ENCODE peak calls at places on chromosomes 2 and 18, in six cellular contexts. One of them, this sample, is unnamed.

GRCh38 chr2:167342769-167343168 is 454.5 kb downstream of the XIRP2 start:
- DNase-seq in kidney: no peak
- DNase-seq in epithelial cell of prostate: no peak
- DNase-seq in aorta: no peak
- DNase-seq in dorsolateral prefrontal cortex: no peak
- DNase-seq in naive thymus-derived CD4-positive, alpha-beta T cell: no peak
- DNase-seq in this sample: no peak

GRCh38 chr2:101401316-101401660 is 14.0 kb upstream of the CREG2 start:
- DNase-seq in kidney: no peak
- DNase-seq in epithelial cell of prostate: no peak
- DNase-seq in aorta: no peak
- DNase-seq in dorsolateral prefrontal cortex: no peak
- DNase-seq in naive thymus-derived CD4-positive, alpha-beta T cell: no peak
- DNase-seq in this sample: no peak

GRCh38 chr2:227163998-227164744 is at the start of the genes COL4A3 and COL4A4:
- DNase-seq in kidney: peak
- DNase-seq in epithelial cell of prostate: no peak
- DNase-seq in aorta: peak
- DNase-seq in dorsolateral prefrontal cortex: peak
- DNase-seq in naive thymus-derived CD4-positive, alpha-beta T cell: no peak
- DNase-seq in this sample: no peak

GRCh38 chr2:143514413-143514812 is 385.2 kb downstream of the ARHGAP15 start:
- DNase-seq in kidney: no peak
- DNase-seq in epithelial cell of prostate: peak
- DNase-seq in aorta: no peak
- DNase-seq in dorsolateral prefrontal cortex: no peak
- DNase-seq in naive thymus-derived CD4-positive, alpha-beta T cell: no peak
- DNase-seq in this sample: no peak

GRCh38 chr2:47236503-47237215 is 81.6 kb upstream of the STPG4 start:
- DNase-seq in kidney: no peak
- DNase-seq in epithelial cell of prostate: no peak
- DNase-seq in aorta: no peak
- DNase-seq in dorsolateral prefrontal cortex: no peak
- DNase-seq in naive thymus-derived CD4-positive, alpha-beta T cell: no peak
- DNase-seq in this sample: no peak

GRCh38 chr2:144459937-144460336 is 60.0 kb downstream of the ZEB2 start:
- DNase-seq in kidney: no peak
- DNase-seq in epithelial cell of prostate: no peak
- DNase-seq in aorta: no peak
- DNase-seq in dorsolateral prefrontal cortex: no peak
- DNase-seq in naive thymus-derived CD4-positive, alpha-beta T cell: no peak
- DNase-seq in this sample: no peak

GRCh38 chr18:74725690-74726089 is 128.0 kb downstream of the ZNF407 start:
- DNase-seq in kidney: no peak
- DNase-seq in epithelial cell of prostate: no peak
- DNase-seq in aorta: no peak
- DNase-seq in dorsolateral prefrontal cortex: no peak
- DNase-seq in naive thymus-derived CD4-positive, alpha-beta T cell: no peak
- DNase-seq in this sample: no peak

GRCh38 chr2:142946941-142947340 is 69.5 kb downstream of the KYNU start:
- DNase-seq in kidney: no peak
- DNase-seq in epithelial cell of prostate: no peak
- DNase-seq in aorta: no peak
- DNase-seq in dorsolateral prefrontal cortex: no peak
- DNase-seq in naive thymus-derived CD4-positive, alpha-beta T cell: no peak
- DNase-seq in this sample: no peak

GRCh38 chr2:160238392-160238791 is 38.3 kb upstream of the ITGB6 start:
- DNase-seq in kidney: no peak
- DNase-seq in epithelial cell of prostate: no peak
- DNase-seq in aorta: no peak
- DNase-seq in dorsolateral prefrontal cortex: no peak
- DNase-seq in naive thymus-derived CD4-positive, alpha-beta T cell: no peak
- DNase-seq in this sample: no peak

GRCh38 chr2:238915196-238915595 is 67.3 kb downstream of the TWIST2 start:
- DNase-seq in kidney: no peak
- DNase-seq in epithelial cell of prostate: no peak
- DNase-seq in aorta: no peak
- DNase-seq in dorsolateral prefrontal cortex: no peak
- DNase-seq in naive thymus-derived CD4-positive, alpha-beta T cell: no peak
- DNase-seq in this sample: no peak

GRCh38 chr2:190162851-190163250 is 100.3 kb upstream of the MSTN start:
- DNase-seq in kidney: no peak
- DNase-seq in epithelial cell of prostate: no peak
- DNase-seq in aorta: no peak
- DNase-seq in dorsolateral prefrontal cortex: no peak
- DNase-seq in naive thymus-derived CD4-positive, alpha-beta T cell: no peak
- DNase-seq in this sample: no peak

GRCh38 chr2:9627310-9627709 is 3.5 kb downstream of the YWHAQ start:
- DNase-seq in kidney: no peak
- DNase-seq in epithelial cell of prostate: no peak
- DNase-seq in aorta: no peak
- DNase-seq in dorsolateral prefrontal cortex: no peak
- DNase-seq in naive thymus-derived CD4-positive, alpha-beta T cell: no peak
- DNase-seq in this sample: no peak

GRCh38 chr2:19819097-19820065 is 82.4 kb downstream of the TTC32 start:
- DNase-seq in kidney: no peak
- DNase-seq in epithelial cell of prostate: peak
- DNase-seq in aorta: peak
- DNase-seq in dorsolateral prefrontal cortex: no peak
- DNase-seq in naive thymus-derived CD4-positive, alpha-beta T cell: no peak
- DNase-seq in this sample: no peak

GRCh38 chr2:25664531-25665307 is 8.7 kb downstream of the DTNB start:
- DNase-seq in kidney: no peak
- DNase-seq in epithelial cell of prostate: no peak
- DNase-seq in aorta: peak
- DNase-seq in dorsolateral prefrontal cortex: peak
- DNase-seq in naive thymus-derived CD4-positive, alpha-beta T cell: no peak
- DNase-seq in this sample: peak

GRCh38 chr2:24122-24521 is 22.2 kb downstream of the FAM110C start:
- DNase-seq in kidney: no peak
- DNase-seq in epithelial cell of prostate: no peak
- DNase-seq in aorta: no peak
- DNase-seq in dorsolateral prefrontal cortex: no peak
- DNase-seq in naive thymus-derived CD4-positive, alpha-beta T cell: no peak
- DNase-seq in this sample: no peak

GRCh38 chr2:157627594-157628281 is 926 bp downstream of the ACVR1C start:
- DNase-seq in kidney: no peak
- DNase-seq in epithelial cell of prostate: no peak
- DNase-seq in aorta: no peak
- DNase-seq in dorsolateral prefrontal cortex: peak
- DNase-seq in naive thymus-derived CD4-positive, alpha-beta T cell: peak
- DNase-seq in this sample: peak

GRCh38 chr2:149552830-149553229 is 34.7 kb downstream of the MMADHC start:
- DNase-seq in kidney: no peak
- DNase-seq in epithelial cell of prostate: no peak
- DNase-seq in aorta: no peak
- DNase-seq in dorsolateral prefrontal cortex: no peak
- DNase-seq in naive thymus-derived CD4-positive, alpha-beta T cell: no peak
- DNase-seq in this sample: no peak

GRCh38 chr2:238009563-238009962 is 42.7 kb downstream of the UBE2F start:
- DNase-seq in kidney: no peak
- DNase-seq in epithelial cell of prostate: no peak
- DNase-seq in aorta: no peak
- DNase-seq in dorsolateral prefrontal cortex: peak
- DNase-seq in naive thymus-derived CD4-positive, alpha-beta T cell: peak
- DNase-seq in this sample: no peak

GRCh38 chr2:151999058-151999457 is 99.8 kb downstream of the CACNB4 start:
- DNase-seq in kidney: no peak
- DNase-seq in epithelial cell of prostate: no peak
- DNase-seq in aorta: peak
- DNase-seq in dorsolateral prefrontal cortex: peak
- DNase-seq in naive thymus-derived CD4-positive, alpha-beta T cell: no peak
- DNase-seq in this sample: no peak

GRCh38 chr18:46939337-46939963 is 22.0 kb downstream of the KATNAL2 start:
- DNase-seq in kidney: no peak
- DNase-seq in epithelial cell of prostate: peak
- DNase-seq in aorta: no peak
- DNase-seq in dorsolateral prefrontal cortex: no peak
- DNase-seq in naive thymus-derived CD4-positive, alpha-beta T cell: no peak
- DNase-seq in this sample: no peak

GRCh38 chr2:73282924-73283544 is 1.2 kb downstream of the FBXO41 start:
- DNase-seq in kidney: no peak
- DNase-seq in epithelial cell of prostate: no peak
- DNase-seq in aorta: no peak
- DNase-seq in dorsolateral prefrontal cortex: no peak
- DNase-seq in naive thymus-derived CD4-positive, alpha-beta T cell: no peak
- DNase-seq in this sample: no peak

GRCh38 chr2:60976875-60977561 is 40.5 kb upstream of the PEX13 start:
- DNase-seq in kidney: no peak
- DNase-seq in epithelial cell of prostate: no peak
- DNase-seq in aorta: no peak
- DNase-seq in dorsolateral prefrontal cortex: no peak
- DNase-seq in naive thymus-derived CD4-positive, alpha-beta T cell: no peak
- DNase-seq in this sample: no peak

GRCh38 chr2:182088681-182089333 is 103.2 kb downstream of the PPP1R1C start:
- DNase-seq in kidney: no peak
- DNase-seq in epithelial cell of prostate: no peak
- DNase-seq in aorta: no peak
- DNase-seq in dorsolateral prefrontal cortex: no peak
- DNase-seq in naive thymus-derived CD4-positive, alpha-beta T cell: no peak
- DNase-seq in this sample: no peak

GRCh38 chr2:208407667-208408066 is 1.1 kb downstream of the PTH2R start:
- DNase-seq in kidney: no peak
- DNase-seq in epithelial cell of prostate: no peak
- DNase-seq in aorta: no peak
- DNase-seq in dorsolateral prefrontal cortex: peak
- DNase-seq in naive thymus-derived CD4-positive, alpha-beta T cell: no peak
- DNase-seq in this sample: no peak

GRCh38 chr2:189952536-189953109 is 109.9 kb downstream of the MSTN start:
- DNase-seq in kidney: no peak
- DNase-seq in epithelial cell of prostate: no peak
- DNase-seq in aorta: no peak
- DNase-seq in dorsolateral prefrontal cortex: no peak
- DNase-seq in naive thymus-derived CD4-positive, alpha-beta T cell: no peak
- DNase-seq in this sample: no peak

GRCh38 chr18:58557013-58557435 is 71.9 kb downstream of the ALPK2 start:
- DNase-seq in kidney: no peak
- DNase-seq in epithelial cell of prostate: no peak
- DNase-seq in aorta: no peak
- DNase-seq in dorsolateral prefrontal cortex: no peak
- DNase-seq in naive thymus-derived CD4-positive, alpha-beta T cell: no peak
- DNase-seq in this sample: no peak

DNA sequence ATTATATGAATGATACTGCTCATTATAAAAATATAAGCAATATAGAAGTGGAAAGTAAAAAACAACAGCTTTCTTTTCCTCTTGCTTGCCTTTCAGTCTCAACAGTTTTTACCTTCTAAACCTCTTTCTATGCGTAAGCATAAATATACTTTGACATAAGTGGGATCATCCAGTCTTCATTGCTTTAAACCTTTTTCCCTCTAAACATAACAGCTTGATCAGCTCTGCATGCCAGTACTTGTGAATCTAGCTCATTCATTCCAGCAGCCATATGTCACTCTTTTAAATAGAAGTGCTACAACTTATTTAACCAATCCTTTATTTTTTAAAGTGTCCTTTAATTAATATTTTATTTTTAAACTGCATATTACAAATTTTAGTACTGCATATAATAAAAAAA is 88.1 kb downstream of the TTC27 start:
- DNase-seq in kidney: no peak
- DNase-seq in epithelial cell of prostate: peak
- DNase-seq in aorta: no peak
- DNase-seq in dorsolateral prefrontal cortex: no peak
- DNase-seq in naive thymus-derived CD4-positive, alpha-beta T cell: no peak
- DNase-seq in this sample: no peak
- H3K27ac ChIP-seq in kidney: no peak
- H3K27ac ChIP-seq in epithelial cell of prostate: peak
- H3K27ac ChIP-seq in aorta: no peak
- H3K27ac ChIP-seq in dorsolateral prefrontal cortex: no peak
- H3K27ac ChIP-seq in naive thymus-derived CD4-positive, alpha-beta T cell: no peak
- H3K27ac ChIP-seq in this sample: no peak

DNA sequence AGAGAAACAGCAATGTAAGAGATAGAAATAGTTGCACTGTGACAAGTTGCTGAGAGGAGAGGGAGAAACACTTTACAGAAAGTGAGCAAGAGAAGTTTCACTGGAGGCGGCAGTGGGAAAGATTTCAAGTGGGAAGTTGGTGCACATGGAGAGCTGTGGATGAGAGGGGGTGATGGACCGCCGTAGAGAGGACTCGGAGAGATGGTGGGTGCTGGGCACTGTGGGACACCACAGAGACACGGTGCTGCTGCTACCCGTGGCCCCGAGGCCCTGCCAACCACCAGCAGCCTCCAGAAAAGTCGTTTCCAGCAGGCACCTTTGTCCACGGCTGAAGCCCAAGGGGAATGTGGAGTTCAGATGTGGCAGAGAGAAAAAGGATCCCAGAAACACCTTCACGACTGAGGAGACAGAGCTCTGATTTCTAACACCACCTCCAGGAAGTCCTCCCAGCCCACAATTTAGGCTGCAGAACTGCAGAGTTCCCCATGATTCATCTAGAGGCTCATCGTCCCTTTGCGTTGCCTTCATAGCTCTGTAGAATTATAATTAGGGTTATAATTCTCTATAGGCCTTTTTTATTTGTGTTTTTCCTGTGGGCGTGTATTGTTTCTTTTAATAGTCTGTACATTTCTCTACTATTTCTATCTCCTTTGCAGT is 15.9 kb upstream of the IGFBP2 start:
- DNase-seq in kidney: no peak
- DNase-seq in epithelial cell of prostate: no peak
- DNase-seq in aorta: no peak
- DNase-seq in dorsolateral prefrontal cortex: no peak
- DNase-seq in naive thymus-derived CD4-positive, alpha-beta T cell: no peak
- DNase-seq in this sample: no peak
- H3K27ac ChIP-seq in kidney: no peak
- H3K27ac ChIP-seq in epithelial cell of prostate: no peak
- H3K27ac ChIP-seq in aorta: no peak
- H3K27ac ChIP-seq in dorsolateral prefrontal cortex: no peak
- H3K27ac ChIP-seq in naive thymus-derived CD4-positive, alpha-beta T cell: no peak
- H3K27ac ChIP-seq in this sample: no peak

GRCh38 chr2:199751480-199751879 is 99.5 kb downstream of the FTCDNL1 start:
- DNase-seq in kidney: no peak
- DNase-seq in epithelial cell of prostate: no peak
- DNase-seq in aorta: no peak
- DNase-seq in dorsolateral prefrontal cortex: no peak
- DNase-seq in naive thymus-derived CD4-positive, alpha-beta T cell: no peak
- DNase-seq in this sample: no peak

GRCh38 chr2:199760574-199760973 is 90.4 kb downstream of the FTCDNL1 start:
- DNase-seq in kidney: no peak
- DNase-seq in epithelial cell of prostate: no peak
- DNase-seq in aorta: no peak
- DNase-seq in dorsolateral prefrontal cortex: no peak
- DNase-seq in naive thymus-derived CD4-positive, alpha-beta T cell: no peak
- DNase-seq in this sample: no peak

DNA sequence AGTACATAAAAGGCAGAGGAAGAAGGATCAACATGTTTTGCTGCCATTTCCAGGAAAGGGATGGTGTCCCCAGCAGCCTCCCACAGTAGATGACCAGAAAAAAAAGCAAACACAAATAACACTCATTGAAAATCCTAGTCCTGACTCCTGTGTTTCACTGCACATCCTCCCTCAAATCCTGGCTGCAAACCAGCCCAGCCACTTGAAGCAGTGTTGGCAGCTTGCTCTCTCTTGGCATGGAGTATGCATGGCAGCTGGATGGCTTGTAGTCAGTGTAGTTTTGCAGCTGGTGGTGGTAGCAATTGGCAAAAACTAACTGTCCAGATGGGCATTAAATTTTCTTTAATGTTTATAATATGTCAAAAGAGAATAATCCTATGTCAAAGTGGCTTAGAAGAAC is 93.5 kb downstream of the FTCDNL1 start:
- DNase-seq in kidney: no peak
- DNase-seq in epithelial cell of prostate: no peak
- DNase-seq in aorta: peak
- DNase-seq in dorsolateral prefrontal cortex: peak
- DNase-seq in naive thymus-derived CD4-positive, alpha-beta T cell: no peak
- DNase-seq in this sample: peak
- H3K27ac ChIP-seq in kidney: no peak
- H3K27ac ChIP-seq in epithelial cell of prostate: no peak
- H3K27ac ChIP-seq in aorta: no peak
- H3K27ac ChIP-seq in dorsolateral prefrontal cortex: peak
- H3K27ac ChIP-seq in naive thymus-derived CD4-positive, alpha-beta T cell: no peak
- H3K27ac ChIP-seq in this sample: peak

GRCh38 chr2:85430780-85431601 is 12.5 kb downstream of the SH2D6 start:
- DNase-seq in kidney: peak
- DNase-seq in epithelial cell of prostate: no peak
- DNase-seq in aorta: no peak
- DNase-seq in dorsolateral prefrontal cortex: peak
- DNase-seq in naive thymus-derived CD4-positive, alpha-beta T cell: no peak
- DNase-seq in this sample: peak
- H3K27ac ChIP-seq in kidney: no peak
- H3K27ac ChIP-seq in epithelial cell of prostate: no peak
- H3K27ac ChIP-seq in aorta: no peak
- H3K27ac ChIP-seq in dorsolateral prefrontal cortex: peak
- H3K27ac ChIP-seq in naive thymus-derived CD4-positive, alpha-beta T cell: no peak
- H3K27ac ChIP-seq in this sample: peak

This sample was measured in substantia nigra.